ENCODE peak calls at places on chromosomes 3 and 15, in six cellular contexts. S is GM12891, Q is HepG2, N is GM12878, Y is H1, G is K562. H is an unnamed sample.

GRCh38 chr3:10370429-10370828 is 49.5 kb upstream of the SEC13 start:
- DNase-seq in G (peak; percentile 76), Y (no peak), S (no peak), Q (no peak), N (no peak), H (no peak)

GRCh38 chr3:32175607-32176197 is 62.8 kb upstream of the CMTM8 start:
- DNase-seq in Q (peak; percentile 60), S (no peak), N (no peak), Y (no peak), G (peak; percentile 76), H (no peak)

GRCh38 chr3:143002083-143002712 is 828 bp downstream of the U2SURP start:
- DNase-seq in Q (peak; percentile 47), S (peak; percentile 32), Y (no peak), G (peak; percentile 60), N (no peak), H (no peak)

GRCh38 chr15:88246081-88246480 is 10.5 kb downstream of the NTRK3 start:
- DNase-seq in S (no peak), G (no peak), Q (no peak), Y (no peak), N (no peak), H (no peak)

GRCh38 chr3:142275856-142276255 is 50.5 kb upstream of the GK5 start:
- DNase-seq in N (no peak), Q (no peak), Y (no peak), G (no peak), S (no peak), H (no peak)

GRCh38 chr15:28962851-28963710 is 77.3 kb downstream of the APBA2 start:
- DNase-seq in Q (no peak), N (no peak), G (no peak), S (no peak), Y (no peak), H (no peak)

GRCh38 chr3:69505770-69506407 is 120.0 kb upstream of the FRMD4B start:
- DNase-seq in N (no peak), Q (no peak), G (no peak), S (no peak), Y (no peak), H (no peak)

GRCh38 chr15:40379853-40380252 is 2.7 kb upstream of the KNSTRN start:
- DNase-seq in Q (peak; percentile 41), G (peak; percentile 38), Y (no peak), S (no peak), N (no peak), H (no peak)

GRCh38 chr15:78372880-78373279 is 32.7 kb downstream of the CRABP1 start:
- DNase-seq in G (no peak), Y (no peak), S (no peak), Q (peak; percentile 24), N (no peak), H (no peak)

GRCh38 chr3:37973250-37974054 is 17.1 kb upstream of the VILL start:
- DNase-seq in G (no peak), S (no peak), Q (no peak), N (no peak), Y (no peak), H (no peak)

GRCh38 chr15:100256985-100257650 is 84.7 kb downstream of the ADAMTS17 start:
- DNase-seq in N (no peak), Y (no peak), Q (no peak), S (no peak), G (no peak), H (no peak)

GRCh38 chr15:38975282-38975990 is 410.8 kb upstream of the RASGRP1 start:
- DNase-seq in G (no peak), Y (no peak), S (no peak), N (no peak), Q (no peak), H (no peak)

GRCh38 chr15:66860844-66861243 is 158.8 kb downstream of the SMAD6 start:
- DNase-seq in S (no peak), G (no peak), N (no peak), Q (no peak), Y (no peak), H (no peak)

GRCh38 chr3:16183601-16184270 is 9.3 kb downstream of the GALNT15 start:
- DNase-seq in Y (no peak), Q (no peak), N (no peak), G (no peak), S (no peak), H (no peak)

GRCh38 chr3:143209715-143210059 is 90.1 kb downstream of the CHST2 start:
- DNase-seq in Y (no peak), N (no peak), Q (no peak), S (no peak), G (no peak), H (no peak)

GRCh38 chr15:23532019-23532418 is 33.5 kb upstream of the MKRN3 start:
- DNase-seq in Y (no peak), Q (no peak), S (no peak), G (no peak), N (no peak), H (no peak)

GRCh38 chr3:190385835-190386688 is 1.9 kb upstream of the CLDN16 start:
- DNase-seq in N (no peak), Q (peak; percentile 53), G (no peak), S (no peak), Y (no peak), H (no peak)

GRCh38 chr3:152272771-152273242 is 4.1 kb downstream of the MBNL1 start:
- DNase-seq in N (no peak), G (peak; percentile 76), S (no peak), Y (no peak), Q (no peak), H (no peak)

GRCh38 chr3:171829841-171830559 is 13.1 kb upstream of the TMEM212 start:
- DNase-seq in S (no peak), G (peak; percentile 80), Y (no peak), Q (peak; percentile 81), N (no peak), H (no peak)

GRCh38 chr3:183907911-183908331 is 23.2 kb upstream of the PARL start:
- DNase-seq in Y (no peak), S (no peak), N (no peak), G (no peak), Q (no peak), H (no peak)

GRCh38 chr15:93152264-93152884 is 63.4 kb upstream of the RGMA start:
- DNase-seq in Q (no peak), G (no peak), N (no peak), S (no peak), Y (no peak), H (no peak)

GRCh38 chr15:85463976-85464375 is 83.6 kb downstream of the AKAP13 start:
- DNase-seq in Q (no peak), N (no peak), Y (no peak), G (no peak), S (no peak), H (no peak)

GRCh38 chr3:125767641-125768040 is 172.3 kb upstream of the OSBPL11 start:
- DNase-seq in N (no peak), Q (no peak), G (no peak), Y (no peak), S (no peak), H (no peak)

GRCh38 chr3:69143605-69144004 is 21.2 kb upstream of the LMOD3 start:
- DNase-seq in G (peak; percentile 20), Y (no peak), S (no peak), N (no peak), Q (no peak), H (no peak)

GRCh38 chr3:143245692-143246091 is 126.1 kb downstream of the CHST2 start:
- DNase-seq in G (peak; percentile 32), Q (no peak), S (no peak), N (no peak), Y (no peak), H (no peak)

GRCh38 chr3:37210230-37210629 is 35.8 kb upstream of the LRRFIP2 start:
- DNase-seq in N (no peak), S (no peak), G (no peak), Q (no peak), Y (no peak), H (no peak)

GRCh38 chr3:127375151-127375937 is 87.5 kb upstream of the PRR20G start:
- DNase-seq in N (no peak), G (no peak), S (no peak), Q (no peak), Y (no peak), H (no peak)

GRCh38 chr3:115630850-115631249 is 7.5 kb downstream of the GAP43 start:
- DNase-seq in Y (no peak), Q (no peak), G (no peak), N (no peak), S (no peak), H (no peak)

GRCh38 chr3:30004481-30004880 is 601.9 kb upstream of the TGFBR2 start:
- DNase-seq in G (no peak), S (no peak), Q (no peak), N (no peak), Y (no peak), H (no peak)

DNA sequence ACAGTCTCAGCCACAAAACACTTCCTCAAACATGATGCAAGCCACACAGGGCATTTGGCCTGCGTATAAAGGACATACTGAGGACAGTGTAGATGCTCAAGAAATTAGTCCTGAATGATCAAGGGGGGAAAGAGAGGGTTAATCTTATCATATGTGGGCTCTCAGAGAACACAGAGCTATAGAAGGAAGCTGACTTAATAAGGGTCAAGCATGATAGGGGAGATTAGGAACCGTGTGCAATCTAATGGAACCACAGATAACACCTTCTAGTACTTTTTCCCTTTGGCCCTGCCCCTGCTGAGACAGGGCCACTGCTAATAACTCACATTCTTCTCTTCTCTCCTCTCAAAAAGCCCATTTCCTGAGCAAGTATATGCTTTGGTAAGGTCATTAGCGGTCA is 114.1 kb upstream of the ADAMTS9 start:
- DNase-seq in S (no peak), Y (no peak), Q (no peak), N (no peak), G (no peak), H (no peak)
- TF ChIP-seq TAF1 in S (no peak), Y (no peak), Q (no peak), N (no peak), G (no peak), H (no peak)

GRCh38 chr3:72996473-72997333 is at the start of gene PPP4R2:
- DNase-seq in Q (peak; percentile 73), S (peak; percentile 77), Y (peak; percentile 57), N (peak; percentile 55), G (peak; percentile 91), H (peak; percentile 76)
- TF ChIP-seq POLR2A in Q (peak; percentile 77), S (peak; percentile 86), Y (peak; percentile 92), N (peak; percentile 97), G (peak; percentile 71), H (peak; percentile 94)

DNA sequence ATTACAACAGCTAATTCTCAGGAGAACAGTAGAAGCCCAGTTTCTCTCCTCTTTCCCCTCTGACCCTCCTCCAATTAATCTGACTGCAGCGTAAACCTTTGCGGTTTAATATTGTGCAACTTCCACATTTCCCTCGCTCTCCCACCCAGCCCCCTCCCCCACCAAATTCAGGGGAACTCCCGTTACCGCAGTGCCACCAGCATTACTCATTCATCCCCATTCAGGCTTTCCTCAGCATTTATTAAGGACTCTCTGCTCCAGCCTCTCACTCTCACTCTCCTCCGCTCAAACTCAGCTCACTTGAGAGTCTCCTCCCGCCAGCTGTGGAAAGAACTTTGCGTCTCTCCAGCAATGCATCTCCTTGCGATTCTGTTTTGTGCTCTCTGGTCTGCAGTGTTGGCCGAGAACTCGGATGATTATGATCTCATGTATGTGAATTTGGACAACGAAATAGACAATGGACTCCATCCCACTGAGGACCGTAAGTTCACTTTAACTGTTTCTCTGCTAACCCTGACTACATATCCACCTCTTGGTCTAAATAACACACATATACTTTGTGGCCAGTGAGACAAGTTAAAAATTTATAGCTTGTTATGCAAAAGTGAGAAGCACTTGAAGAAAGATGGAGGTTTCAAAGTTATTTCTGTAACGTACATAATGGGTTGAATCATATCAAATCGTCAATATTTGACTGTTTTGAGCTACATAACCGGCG is at the start of gene PTX3:
- DNase-seq in Y (no peak), N (no peak), Q (no peak), G (peak; percentile 11), S (no peak), H (no peak)
- TF ChIP-seq POLR2AphosphoS5 in Y (peak; percentile 45), N (no peak), Q (no peak), G (no peak), S (no peak), H (no peak)

GRCh38 chr3:195889843-195890407 is 18.4 kb downstream of the TNK2 start:
- DNase-seq in G (peak; percentile 36), N (no peak), S (no peak), Y (no peak), Q (no peak), H (no peak)
- TF ChIP-seq TAF1 in G (no peak), N (no peak), S (no peak), Y (no peak), Q (no peak), H (no peak)